ENCODE peak calls at places on chromosomes 13 and 19, in four cellular contexts. X is endodermal cell, W is tibial nerve, Z is AG04450. S is an unnamed sample.

GRCh38 chr13:45439781-45440462 is 21.7 kb upstream of the SLC25A30 start:
- DNase-seq in Z (no peak), W (no peak), X (no peak), S (no peak)

GRCh38 chr13:108915095-108915633 is 285.8 kb downstream of the MYO16 start:
- DNase-seq in W (no peak), Z (peak; percentile 27), X (no peak), S (no peak)

GRCh38 chr13:22648325-22648758 is 532.4 kb upstream of the SGCG start:
- DNase-seq in Z (no peak), W (no peak), X (peak; percentile 58), S (no peak)

GRCh38 chr13:76148926-76149325 is 512.8 kb downstream of the LMO7 start:
- DNase-seq in W (no peak), X (no peak), Z (peak; percentile 67), S (no peak)

GRCh38 chr19:12140545-12141404 is 625 bp upstream of the ZNF20 start:
- DNase-seq in Z (peak; percentile 66), W (peak; percentile 72), X (peak; percentile 96), S (peak; percentile 83)

GRCh38 chr13:111216166-111216960 is 101.3 kb downstream of the ARHGEF7 start:
- DNase-seq in Z (no peak), W (no peak), X (peak; percentile 83), S (peak; percentile 73)

GRCh38 chr13:95355491-95355890 is 54.2 kb upstream of the ABCC4 start:
- DNase-seq in W (no peak), Z (peak; percentile 20), X (no peak), S (no peak)

GRCh38 chr19:7698583-7698982 is 3.3 kb downstream of the FCER2 start:
- DNase-seq in Z (no peak), X (no peak), W (no peak), S (no peak)

GRCh38 chr19:7845390-7846179 is 15.6 kb downstream of the EVI5L start:
- DNase-seq in W (no peak), X (peak; percentile 32), Z (no peak), S (no peak)

GRCh38 chr13:95698047-95698749 is 21.3 kb downstream of the DNAJC3 start:
- DNase-seq in W (no peak), Z (no peak), X (no peak), S (peak; percentile 11)

GRCh38 chr13:27822258-27822872 is 30.1 kb downstream of the GSX1 start:
- DNase-seq in W (no peak), Z (no peak), X (no peak), S (no peak)

GRCh38 chr13:38582133-38582532 is 104.7 kb upstream of the FREM2 start:
- DNase-seq in X (no peak), W (no peak), Z (no peak), S (no peak)

GRCh38 chr19:40241809-40242384 is 15.4 kb upstream of the CCNP start:
- DNase-seq in X (no peak), Z (no peak), W (peak; percentile 38), S (no peak)

GRCh38 chr13:100131863-100132574 is 43.1 kb downstream of the PCCA start:
- DNase-seq in X (no peak), Z (peak; percentile 23), W (no peak), S (no peak)

GRCh38 chr19:50957587-50957986 is 4.7 kb upstream of the KLK5 start:
- DNase-seq in Z (no peak), W (no peak), X (no peak), S (no peak)

GRCh38 chr19:40650749-40651305 is 39.6 kb downstream of the NUMBL start:
- DNase-seq in Z (peak; percentile 36), W (no peak), X (no peak), S (peak; percentile 64)

GRCh38 chr19:32404939-32405430 is 585 bp upstream of the DPY19L3 start:
- DNase-seq in Z (no peak), W (peak; percentile 35), X (no peak), S (peak; percentile 64)

GRCh38 chr19:50567052-50567841 is 988 bp downstream of the LRRC4B start:
- DNase-seq in Z (no peak), W (no peak), X (peak; percentile 59), S (no peak)

GRCh38 chr19:48835734-48836088 is 580 bp downstream of the HSD17B14 start:
- DNase-seq in Z (no peak), X (peak; percentile 99), W (peak; percentile 96), S (peak; percentile 91)

GRCh38 chr13:57630661-57631606 is 610 bp upstream of the PCDH17 start:
- DNase-seq in W (no peak), X (peak; percentile 57), Z (no peak), S (no peak)

GRCh38 chr13:44221657-44222056 is 152.0 kb upstream of the SERP2 start:
- DNase-seq in Z (no peak), X (no peak), W (no peak), S (no peak)

GRCh38 chr19:17615889-17616685 is 60.6 kb downstream of the COLGALT1 start:
- DNase-seq in Z (no peak), W (no peak), X (peak; percentile 67), S (no peak)

GRCh38 chr13:25899464-25899863 is 152.4 kb downstream of the SHISA2 start:
- DNase-seq in W (no peak), Z (no peak), X (no peak), S (no peak)

GRCh38 chr19:14555918-14556661 is 15.8 kb downstream of the NDUFB7 start:
- DNase-seq in Z (no peak), X (no peak), W (no peak), S (no peak)

GRCh38 chr19:3663838-3664237 is 36.4 kb downstream of the PIP5K1C start:
- DNase-seq in X (no peak), W (no peak), Z (no peak), S (no peak)

GRCh38 chr13:114124921-114125320 is 7.5 kb downstream of the RASA3 start:
- DNase-seq in X (no peak), Z (peak; percentile 58), W (no peak), S (no peak)

GRCh38 chr13:59607780-59608233 is 555.9 kb downstream of the DIAPH3 start:
- DNase-seq in Z (no peak), W (no peak), X (no peak), S (no peak)

GRCh38 chr13:112231451-112232083 is 144.6 kb upstream of the SPACA7 start:
- DNase-seq in Z (no peak), W (no peak), X (no peak), S (no peak)

GRCh38 chr19:34998777-34999497 is 1.2 kb upstream of the GRAMD1A start:
- DNase-seq in X (peak; percentile 69), Z (no peak), W (no peak), S (no peak)

GRCh38 chr13:94182185-94182761 is 297.2 kb downstream of the DCT start:
- DNase-seq in X (no peak), W (no peak), Z (no peak), S (no peak)

GRCh38 chr13:40688781-40689180 is 22.3 kb upstream of the FOXO1 start:
- DNase-seq in W (no peak), Z (no peak), X (no peak), S (no peak)

GRCh38 chr13:24630851-24631341 is 49.3 kb upstream of the ATP12A start:
- DNase-seq in Z (no peak), X (no peak), W (no peak), S (no peak)

GRCh38 chr19:49812452-49812996 is 568 bp downstream of the FUZ start:
- DNase-seq in W (no peak), Z (no peak), X (no peak), S (no peak)

GRCh38 chr19:55392820-55393219 is 7.1 kb downstream of the RPL28 start:
- DNase-seq in X (no peak), Z (no peak), W (no peak), S (no peak)
- H3K4me3 ChIP-seq in X (no peak overlapping the region), Z (no peak overlapping the region), W (no peak overlapping the region), S (no peak overlapping the region)

GRCh38 chr13:77298403-77298802 is 28.5 kb downstream of the MYCBP2 start:
- DNase-seq in Z (no peak), X (no peak), W (no peak), S (no peak)
- H3K4me3 ChIP-seq in Z (no peak overlapping the region), X (no peak overlapping the region), W (no peak overlapping the region), S (no peak overlapping the region)

DNA sequence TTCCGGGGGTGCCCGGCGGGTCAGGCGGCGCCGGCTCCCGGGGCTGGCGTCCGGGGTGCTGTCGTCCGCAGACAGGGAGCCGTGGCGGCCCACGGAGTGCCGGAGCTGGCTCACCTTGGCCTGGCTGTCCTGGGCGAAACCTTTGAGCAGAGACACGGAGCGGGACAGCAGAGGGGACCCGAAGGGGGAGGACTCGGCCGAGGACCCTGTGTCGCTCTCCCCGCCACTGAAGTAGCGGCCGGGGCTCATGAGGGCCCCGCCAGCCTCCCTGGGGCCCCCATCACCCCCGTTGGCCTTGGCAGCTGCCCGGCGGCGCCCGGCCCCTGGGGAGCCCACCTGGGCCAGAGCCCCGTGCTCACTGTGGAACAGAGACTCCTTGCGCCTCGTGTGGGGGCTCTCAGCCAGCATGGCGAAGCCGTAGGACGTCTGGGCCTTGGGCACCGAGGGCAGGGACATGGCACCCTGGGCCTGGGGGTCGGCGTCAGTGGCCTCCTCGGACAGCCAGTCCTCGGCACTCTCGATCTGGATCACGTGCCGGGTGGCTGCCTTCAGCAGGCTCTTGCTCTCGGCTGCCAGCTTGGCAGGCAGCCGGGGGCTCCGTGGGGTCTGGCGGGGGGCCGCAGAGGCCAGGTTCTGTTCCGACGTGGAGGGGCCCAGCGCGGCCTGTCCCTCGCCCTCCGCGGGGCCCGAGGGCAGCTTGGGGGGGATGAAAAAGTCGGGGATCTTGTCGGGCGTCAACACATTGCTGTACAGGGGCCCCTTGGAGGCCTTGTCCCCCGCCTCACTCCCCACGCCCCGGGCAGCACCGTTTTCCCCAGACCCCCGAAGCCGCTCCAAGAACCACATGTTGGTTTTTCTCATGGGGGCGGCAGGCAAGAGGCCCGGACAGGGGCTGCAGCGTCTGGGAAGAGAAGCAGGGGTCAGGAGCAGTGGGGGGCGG is 1.2 kb downstream of the C2CD4C start:
- DNase-seq in X (peak; percentile 53), W (no peak), Z (no peak), S (no peak)
- H3K4me3 ChIP-seq in X (peak overlapping the region; percentile 73), W (no peak overlapping the region), Z (no peak overlapping the region), S (peak overlapping the region; percentile 52)

DNA sequence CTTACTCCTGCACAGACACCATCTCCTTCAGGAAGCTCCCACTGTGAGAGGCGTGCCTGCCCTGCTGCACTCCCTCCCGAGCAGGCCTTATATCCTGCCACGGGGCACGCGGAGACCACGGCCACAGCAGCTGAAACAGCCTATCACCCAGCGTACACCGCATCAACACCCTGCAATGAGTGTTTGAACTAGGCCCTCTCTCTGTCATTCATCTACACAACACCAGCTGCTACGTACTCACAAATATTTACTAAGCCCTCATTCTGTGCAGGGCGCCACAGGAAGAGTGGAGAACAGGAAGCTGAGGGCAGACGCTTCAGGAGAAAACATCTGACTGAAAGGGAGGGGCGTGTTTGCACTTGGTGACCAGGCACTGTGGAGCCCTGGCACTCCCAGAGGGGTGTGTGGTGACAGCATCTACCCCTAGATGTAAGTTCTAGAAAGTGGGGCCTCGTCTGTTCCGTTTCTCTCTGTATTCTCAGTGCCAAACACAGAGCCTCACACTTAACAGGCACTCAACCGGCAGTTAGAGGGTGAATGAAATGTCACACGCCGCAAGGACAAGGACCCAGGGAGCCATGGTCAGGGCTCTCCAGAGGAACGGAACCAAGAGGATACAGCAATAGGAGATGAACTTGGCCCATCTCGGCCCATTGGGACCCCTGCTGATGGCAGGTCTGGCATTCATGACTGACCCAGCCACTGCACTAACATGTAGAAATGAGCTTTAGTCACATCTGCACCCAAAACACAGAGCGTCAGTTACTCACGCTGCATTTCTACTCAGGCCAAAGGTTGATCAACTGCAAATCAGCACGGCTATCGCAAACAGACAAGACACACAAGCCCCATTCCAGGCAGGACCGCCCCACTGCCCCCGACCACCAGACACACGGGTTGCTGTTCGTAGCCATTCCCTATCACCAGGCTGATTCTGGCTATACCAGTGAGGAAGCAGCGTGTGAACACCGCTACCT is 15.7 kb downstream of the RANBP3 start:
- DNase-seq in X (no peak), W (no peak), Z (no peak), S (peak; percentile 23)
- H3K4me3 ChIP-seq in X (no peak overlapping the region), W (no peak overlapping the region), Z (no peak overlapping the region), S (no peak overlapping the region)

S was measured in gastrocnemius medialis.